ENCODE peak calls at places on chromosomes 2 and 18, in ten cellular contexts. S is sigmoid colon, Q is IMR-90, P is A549, W is adrenal gland, A is body of pancreas, X is vagina, G is transverse colon, T is breast epithelium, R is K562. D is an unnamed sample.

GRCh38 chr2:14348247-14348646 is 284.3 kb upstream of the LRATD1 start:
- DNase-seq in P (no peak), A (no peak), X (no peak), S (no peak), G (no peak), R (no peak), W (no peak), Q (no peak), T (no peak), D (no peak)

GRCh38 chr2:105397025-105397722 is 1.7 kb downstream of the FHL2 start:
- DNase-seq in W (no peak), P (peak; percentile 59), X (no peak), R (peak; percentile 66), Q (no peak), T (no peak), G (peak; percentile 11), A (no peak), S (no peak), D (no peak)

GRCh38 chr18:23719634-23720201 is 30.5 kb downstream of the LAMA3 start:
- DNase-seq in Q (peak; percentile 98), A (peak; percentile 20), R (peak; percentile 75), W (peak; percentile 42), X (no peak), S (no peak), P (peak; percentile 95), T (peak; percentile 28), G (no peak), D (peak; percentile 57)

GRCh38 chr2:172231508-172231907 is 128.8 kb upstream of the DLX2 start:
- DNase-seq in P (no peak), G (no peak), X (no peak), S (no peak), R (no peak), T (no peak), A (peak; percentile 38), Q (no peak), W (no peak), D (no peak)

GRCh38 chr2:217797170-217797569 is 205.6 kb downstream of the TNS1 start:
- DNase-seq in S (peak; percentile 71), R (no peak), X (peak; percentile 70), Q (no peak), P (no peak), T (no peak), G (no peak), A (no peak), W (no peak), D (peak; percentile 30)

GRCh38 chr18:79511671-79512301 is 116.1 kb downstream of the NFATC1 start:
- DNase-seq in T (peak; percentile 11), W (peak; percentile 11), S (peak; percentile 58), R (no peak), G (peak; percentile 5), X (peak; percentile 70), P (no peak), Q (no peak), A (peak; percentile 8), D (peak; percentile 12)

GRCh38 chr18:54774971-54775665 is 53.2 kb upstream of the RAB27B start:
- DNase-seq in P (no peak), S (no peak), W (no peak), T (no peak), A (peak; percentile 76), G (no peak), R (no peak), Q (peak; percentile 10), X (no peak), D (no peak)

GRCh38 chr2:187307606-187308005 is 140.4 kb downstream of the CALCRL start:
- DNase-seq in P (no peak), S (no peak), A (no peak), T (no peak), G (no peak), W (no peak), X (no peak), R (no peak), Q (no peak), D (no peak)

GRCh38 chr2:221731432-221731831 is 159.3 kb upstream of the EPHA4 start:
- DNase-seq in R (no peak), T (no peak), G (no peak), W (no peak), A (no peak), S (no peak), Q (no peak), X (no peak), P (peak; percentile 83), D (no peak)

GRCh38 chr2:38214209-38214717 is 138.3 kb upstream of the CYP1B1 start:
- DNase-seq in A (no peak), T (no peak), W (no peak), S (no peak), Q (no peak), P (no peak), G (no peak), R (no peak), X (no peak), D (no peak)

GRCh38 chr2:180056367-180057118 is 49.4 kb upstream of the CWC22 start:
- DNase-seq in P (no peak), A (no peak), G (no peak), R (peak; percentile 7), S (no peak), Q (no peak), W (no peak), X (no peak), T (no peak), D (no peak)

GRCh38 chr2:162676515-162676914 is 162.1 kb downstream of the KCNH7 start:
- DNase-seq in A (no peak), Q (no peak), R (no peak), T (no peak), X (no peak), W (no peak), P (no peak), S (no peak), G (no peak), D (no peak)

GRCh38 chr2:102117488-102117887 is 25.1 kb upstream of the IL1R1 start:
- DNase-seq in S (no peak), R (no peak), A (no peak), P (no peak), G (no peak), T (no peak), X (no peak), W (no peak), Q (peak; percentile 56), D (no peak)

GRCh38 chr2:241358470-241358869 is 2.4 kb downstream of the FARP2 start:
- DNase-seq in T (no peak), P (no peak), X (no peak), R (no peak), G (peak; percentile 33), A (no peak), Q (no peak), W (no peak), S (no peak), D (no peak)

GRCh38 chr2:224334083-224334482 is 67.8 kb downstream of the FAM124B start:
- DNase-seq in P (no peak), S (no peak), X (no peak), A (no peak), G (no peak), W (no peak), Q (no peak), T (no peak), R (no peak), D (no peak)

GRCh38 chr2:219205981-219206441 is 571 bp upstream of the ZFAND2B start:
- DNase-seq in S (peak; percentile 21), G (no peak), T (no peak), X (no peak), P (no peak), W (no peak), A (no peak), R (no peak), Q (no peak), D (no peak)

GRCh38 chr18:68397241-68398035 is 317.5 kb downstream of the TMX3 start:
- DNase-seq in Q (peak; percentile 17), G (no peak), X (no peak), S (no peak), P (no peak), T (no peak), A (no peak), W (no peak), R (no peak), D (no peak)

GRCh38 chr2:120381661-120382060 is 35.7 kb downstream of the INHBB start:
- DNase-seq in T (no peak), A (no peak), X (no peak), S (no peak), P (no peak), R (no peak), G (no peak), Q (no peak), W (no peak), D (no peak)

DNA sequence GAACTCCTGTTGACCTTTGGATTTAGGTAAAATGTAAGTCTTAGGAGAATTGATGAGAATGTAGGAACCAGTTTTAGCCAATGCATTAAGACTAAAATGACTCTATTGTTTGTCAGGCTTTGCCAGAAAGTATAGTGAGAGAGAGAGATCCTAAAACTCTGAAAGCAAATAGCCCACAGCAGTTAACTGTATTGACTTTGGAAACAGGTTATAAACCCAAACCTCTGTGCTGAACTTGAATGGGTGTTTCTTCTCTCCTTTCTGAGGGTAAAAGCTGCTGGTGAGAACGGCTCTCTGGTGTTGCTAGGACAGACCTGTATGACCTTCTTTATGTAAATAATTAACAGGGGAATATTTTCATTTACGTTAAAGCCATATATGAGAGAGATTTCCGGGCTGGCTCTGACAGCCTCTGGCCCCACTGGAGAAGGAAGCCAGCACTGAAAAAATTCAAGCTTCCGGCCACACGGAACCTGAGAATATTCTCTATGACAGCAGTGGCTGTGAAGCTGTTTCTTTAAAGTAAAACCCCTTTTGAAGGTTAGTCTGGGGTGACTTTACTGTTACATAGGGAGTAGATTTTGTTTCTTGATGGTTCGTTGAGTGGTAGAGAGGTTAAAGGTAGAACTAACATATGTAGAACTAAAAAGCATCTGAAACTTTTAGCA is 123.7 kb downstream of the SPTBN1 start:
- DNase-seq in S (no peak), R (no peak), X (no peak), P (peak; percentile 82), Q (no peak), W (no peak), T (no peak), G (peak; percentile 77), A (no peak), D (no peak)
- H3K4me1 ChIP-seq in S (peaks cover 36% of the 10 kb centered on the region), R (peaks cover 43% of the 10 kb centered on the region), X (peaks cover 89% of the 10 kb centered on the region), P (peaks cover 100% of the 10 kb centered on the region), Q (peaks cover 10% of the 10 kb centered on the region), W (peaks cover 99% of the 10 kb centered on the region), T (no peaks in the 10 kb centered on the region), G (peaks cover 99% of the 10 kb centered on the region), A (peaks cover 85% of the 10 kb centered on the region), D (peaks cover 12% of the 10 kb centered on the region)

GRCh38 chr2:61538179-61538919 is at the start of gene XPO1:
- DNase-seq in A (peak; percentile 99), S (peak; percentile 100), W (peak; percentile 100), R (peak; percentile 100), T (peak; percentile 99), X (peak; percentile 99), Q (peak; percentile 99), G (peak; percentile 99), P (peak; percentile 100), D (peak; percentile 99)
- TF ChIP-seq POLR2A in A (peak; percentile 88), S (peak; percentile 96), W (peak; percentile 95), R (peak; percentile 90), T (peak; percentile 94), X (peak; percentile 94), Q (peak; percentile 76), G (peak; percentile 92), P (peak; percentile 86), D (peak; percentile 94)

GRCh38 chr2:216001201-216001600 is 12.2 kb downstream of the MREG start:
- DNase-seq in R (no peak), Q (no peak), W (no peak), X (no peak), A (no peak), T (no peak), G (no peak), P (no peak), S (no peak), D (no peak)
- H3K4me1 ChIP-seq in R (peaks cover 37% of the 10 kb centered on the region), Q (no peaks in the 10 kb centered on the region), W (peaks cover 9% of the 10 kb centered on the region), X (peaks cover 27% of the 10 kb centered on the region), A (no peaks in the 10 kb centered on the region), T (no peaks in the 10 kb centered on the region), G (peaks cover 4% of the 10 kb centered on the region), P (peaks cover 6% of the 10 kb centered on the region), S (no peaks in the 10 kb centered on the region), D (no peaks in the 10 kb centered on the region)

GRCh38 chr2:64988420-64989125 is 626 bp upstream of the SLC1A4 start:
- DNase-seq in X (no peak), A (peak; percentile 80), S (peak; percentile 88), G (peak; percentile 79), W (peak; percentile 78), T (peak; percentile 55), R (peak; percentile 90), Q (peak; percentile 89), P (peak; percentile 89), D (peak; percentile 79)
- TF ChIP-seq POLR2A in X (peak; percentile 36), A (peak; percentile 71), S (peak; percentile 51), G (peak; percentile 62), W (peak; percentile 74), T (no peak), R (peak; percentile 69), Q (peak; percentile 93), P (peak; percentile 35), D (peak; percentile 23)

D was measured in uterus.